ENCODE peak calls at places on chromosomes 11 and 22, in six cellular contexts. M is body of pancreas, O is endothelial cell, G is stomach, N is A549, P is suprapubic skin. J is an unnamed sample.

GRCh38 chr22:44142421-44143116 is 38.2 kb upstream of the PARVG start:
- DNase-seq in M (peak; percentile 54), G (no peak), P (no peak), O (no peak), N (no peak), J (no peak)

GRCh38 chr11:106621479-106621878 is 396.8 kb downstream of the GUCY1A2 start:
- DNase-seq in G (no peak), N (no peak), P (no peak), O (no peak), M (no peak), J (no peak)

GRCh38 chr11:82747471-82747870 is 13.8 kb upstream of the FAM181B start:
- DNase-seq in N (no peak), P (no peak), G (no peak), M (no peak), O (no peak), J (no peak)

GRCh38 chr11:131331546-131331945 is 38.9 kb upstream of the NTM start:
- DNase-seq in N (no peak), M (no peak), P (no peak), G (no peak), O (no peak), J (no peak)

GRCh38 chr11:47550288-47551052 is 2.5 kb downstream of the CELF1 start:
- DNase-seq in M (peak; percentile 26), O (no peak), P (peak; percentile 70), G (no peak), N (no peak), J (no peak)

GRCh38 chr11:110856993-110857812 is 145.0 kb upstream of the ARHGAP20 start:
- DNase-seq in G (no peak), N (no peak), M (no peak), P (no peak), O (no peak), J (no peak)

GRCh38 chr22:39237276-39238123 is 7.3 kb downstream of the PDGFB start:
- DNase-seq in N (no peak), M (no peak), P (no peak), G (peak; percentile 54), O (no peak), J (no peak)

GRCh38 chr11:93054881-93055280 is 85.4 kb downstream of the MTNR1B start:
- DNase-seq in M (no peak), O (no peak), N (peak; percentile 64), P (no peak), G (no peak), J (no peak)

GRCh38 chr22:36397767-36398093 is 10.0 kb upstream of the MYH9 start:
- DNase-seq in O (no peak), N (no peak), P (no peak), G (no peak), M (no peak), J (no peak)

GRCh38 chr22:21865041-21865440 is 2.4 kb downstream of the MAPK1 start:
- DNase-seq in O (no peak), N (no peak), M (peak; percentile 54), P (no peak), G (peak; percentile 35), J (no peak)

GRCh38 chr11:119055901-119056300 is 1.1 kb downstream of the HYOU1 start:
- DNase-seq in M (no peak), G (no peak), P (no peak), O (no peak), N (peak; percentile 57), J (no peak)

GRCh38 chr11:8068605-8069221 is 12.3 kb upstream of the TUB start:
- DNase-seq in P (no peak), N (peak; percentile 27), M (peak; percentile 62), O (no peak), G (no peak), J (peak; percentile 76)

GRCh38 chr11:8201524-8202365 is 32.9 kb upstream of the RIC3 start:
- DNase-seq in N (no peak), P (peak; percentile 35), O (no peak), G (no peak), M (no peak), J (no peak)

GRCh38 chr11:122172352-122173073 is 56.5 kb upstream of the BLID start:
- DNase-seq in G (no peak), P (no peak), N (no peak), O (no peak), M (no peak), J (no peak)

GRCh38 chr22:25143161-25144076 is 56.2 kb upstream of the CRYBB3 start:
- DNase-seq in M (no peak), P (no peak), N (no peak), O (no peak), G (no peak), J (no peak)

GRCh38 chr11:32088117-32088941 is 2.5 kb upstream of the RCN1 start:
- DNase-seq in G (peak; percentile 73), P (no peak), M (peak; percentile 78), N (no peak), O (no peak), J (peak; percentile 90)

GRCh38 chr22:43570531-43571144 is 158.8 kb downstream of the MPPED1 start:
- DNase-seq in G (no peak), N (no peak), O (no peak), M (no peak), P (no peak), J (no peak)

GRCh38 chr11:79147731-79148130 is 293.1 kb downstream of the TENM4 start:
- DNase-seq in G (no peak), O (no peak), M (no peak), P (no peak), N (no peak), J (no peak)

GRCh38 chr11:9601041-9601875 is 27.8 kb downstream of the WEE1 start:
- DNase-seq in O (no peak), N (no peak), P (peak; percentile 74), G (no peak), M (peak; percentile 34), J (no peak)

GRCh38 chr11:61555051-61555969 is 25.6 kb downstream of the SYT7 start:
- DNase-seq in O (peak; percentile 48), G (no peak), N (peak; percentile 35), P (no peak), M (no peak), J (no peak)

GRCh38 chr11:76653674-76654309 is 16.8 kb downstream of the LRRC32 start:
- DNase-seq in G (no peak), M (peak; percentile 53), O (no peak), P (peak; percentile 82), N (no peak), J (peak; percentile 90)

GRCh38 chr11:128235446-128235845 is 351.9 kb downstream of the ETS1 start:
- DNase-seq in G (no peak), M (no peak), N (no peak), P (no peak), O (no peak), J (no peak)

GRCh38 chr11:74506823-74507222 is 13.3 kb upstream of the LIPT2 start:
- DNase-seq in M (no peak), N (no peak), G (no peak), P (no peak), O (no peak), J (no peak)

GRCh38 chr22:46813816-46814597 is 51.6 kb downstream of the TBC1D22A start:
- DNase-seq in M (no peak), G (peak; percentile 54), O (no peak), P (no peak), N (no peak), J (peak; percentile 70)

GRCh38 chr11:64560139-64560771 is 30.8 kb upstream of the SLC22A12 start:
- DNase-seq in O (no peak), G (no peak), N (no peak), P (no peak), M (no peak), J (no peak)

GRCh38 chr11:120331301-120331966 is 4.8 kb upstream of the ARHGEF12 start:
- DNase-seq in G (peak; percentile 70), P (no peak), N (peak; percentile 32), M (peak; percentile 67), O (no peak), J (no peak)

GRCh38 chr11:22491826-22492225 is 133.8 kb downstream of the FANCF start:
- DNase-seq in O (no peak), M (peak; percentile 10), G (no peak), N (no peak), P (no peak), J (no peak)

GRCh38 chr11:15901790-15902189 is 454.6 kb downstream of the SOX6 start:
- DNase-seq in M (peak; percentile 33), O (no peak), P (no peak), G (peak; percentile 50), N (no peak), J (no peak)

GRCh38 chr11:15897211-15897960 is 459.0 kb downstream of the SOX6 start:
- DNase-seq in N (no peak), G (no peak), M (peak; percentile 12), O (no peak), P (no peak), J (no peak)

GRCh38 chr11:15903246-15903645 is 453.1 kb downstream of the SOX6 start:
- DNase-seq in N (peak; percentile 28), M (no peak), P (no peak), G (no peak), O (no peak), J (no peak)

GRCh38 chr11:15905334-15905733 is 451.0 kb downstream of the SOX6 start:
- DNase-seq in O (no peak), G (peak; percentile 76), N (no peak), P (no peak), M (no peak), J (no peak)

DNA sequence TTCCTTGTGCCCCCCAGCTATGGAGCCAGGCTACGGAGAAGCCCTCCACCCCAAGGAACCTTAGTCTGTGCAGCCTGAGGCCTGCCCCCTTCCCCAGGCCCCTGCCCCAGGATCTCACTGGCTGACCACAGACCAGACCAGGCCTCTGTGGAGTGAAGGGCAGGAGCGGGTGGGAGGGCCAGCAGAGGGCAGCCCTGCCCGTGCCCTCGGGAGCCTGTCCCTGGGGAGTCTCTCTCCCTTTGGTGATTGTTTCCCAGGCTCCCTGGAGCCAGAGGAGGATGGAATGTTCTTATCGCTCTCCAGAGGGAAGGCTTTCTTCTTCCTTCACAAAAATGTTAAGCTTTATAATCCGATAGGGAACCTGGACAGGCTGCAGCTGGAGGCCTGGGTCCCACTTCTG is 455.3 kb downstream of the SOX6 start:
- DNase-seq in P (no peak), M (peak; percentile 15), G (no peak), O (no peak), N (no peak), J (no peak)
- TF ChIP-seq CTCF in P (no peak), M (no peak), G (no peak), O (no peak), N (no peak), J (peak; percentile 25)

DNA sequence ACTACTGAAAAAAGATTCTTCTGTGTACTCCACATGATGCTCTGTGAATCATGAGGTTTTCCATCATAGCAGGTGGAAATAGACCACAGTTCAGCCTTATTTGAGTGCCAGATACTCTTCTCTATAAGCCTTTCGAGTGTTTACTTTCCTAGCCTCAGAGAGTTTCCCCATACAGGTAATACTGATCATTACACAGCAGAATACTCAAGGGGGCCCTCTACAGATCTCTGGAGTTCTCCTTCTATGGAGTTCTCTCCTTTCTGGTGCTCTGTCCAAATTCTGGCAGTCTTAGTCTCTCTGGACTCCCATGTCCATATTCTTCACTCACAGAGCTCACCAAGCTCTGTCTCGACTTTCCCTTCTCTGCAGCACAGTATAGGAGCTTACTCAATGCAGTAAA is 175.7 kb upstream of the CARD18 start:
- DNase-seq in O (no peak), M (no peak), G (no peak), P (no peak), N (no peak), J (no peak)
- TF ChIP-seq CTCF in O (no peak), M (no peak), G (no peak), P (no peak), N (no peak), J (no peak)

GRCh38 chr11:84714316-84714780 is 912.8 kb downstream of the DLG2 start:
- DNase-seq in G (peak; percentile 28), N (peak; percentile 18), M (peak; percentile 75), P (no peak), O (peak; percentile 79), J (no peak)
- TF ChIP-seq CTCF in G (no peak), N (peak; percentile 63), M (peak; percentile 20), P (no peak), O (no peak), J (no peak)

GRCh38 chr22:33023119-33023827 is 34.9 kb downstream of the SYN3 start:
- DNase-seq in G (no peak), O (no peak), N (no peak), P (no peak), M (no peak), J (no peak)
- TF ChIP-seq CTCF in G (no peak), O (no peak), N (no peak), P (no peak), M (no peak), J (no peak)